ENCODE peak calls at places on chromosomes 6 and 20, in six cellular contexts. Q is GM12878, E is HCT116, N is K562, A is H1, F is WTC11. I is an unnamed sample.

GRCh38 chr6:148750826-148751225 is 4.0 kb downstream of the UST start:
- DNase-seq in Q (no peak), E (no peak), N (no peak), A (no peak), F (no peak), I (no peak)

GRCh38 chr6:15399651-15400470 is 154.0 kb downstream of the JARID2 start:
- DNase-seq in Q (no peak), E (no peak), N (peak; percentile 88), A (no peak), F (no peak), I (no peak)

GRCh38 chr6:89830385-89830809 is 717 bp downstream of the CASP8AP2 start:
- DNase-seq in Q (no peak), E (no peak), N (no peak), A (no peak), F (no peak), I (no peak)

GRCh38 chr20:61252601-61253263 is 671 bp downstream of the CDH4 start:
- DNase-seq in Q (no peak), E (no peak), N (no peak), A (peak; percentile 59), F (no peak), I (no peak)

GRCh38 chr6:35694462-35694861 is 5.7 kb upstream of the FKBP5 start:
- DNase-seq in Q (no peak), E (peak; percentile 24), N (peak; percentile 62), A (no peak), F (no peak), I (no peak)

GRCh38 chr6:13406781-13407180 is 78.4 kb upstream of the TBC1D7 start:
- DNase-seq in Q (no peak), E (peak; percentile 16), N (no peak), A (no peak), F (no peak), I (peak; percentile 78)

GRCh38 chr20:30811896-30812671 is 445.4 kb upstream of the DEFB115 start:
- DNase-seq in Q (peak; percentile 20), E (no peak), N (peak; percentile 78), A (peak; percentile 52), F (peak; percentile 75), I (no peak)

GRCh38 chr6:32624565-32624964 is 12.6 kb upstream of the HLA-DQA1 start:
- DNase-seq in Q (no peak), E (no peak), N (no peak), A (no peak), F (no peak), I (no peak)

GRCh38 chr20:11511816-11512215 is 405.9 kb upstream of the BTBD3 start:
- DNase-seq in Q (peak; percentile 5), E (no peak), N (no peak), A (no peak), F (no peak), I (no peak)

GRCh38 chr6:11621119-11621518 is 83.6 kb downstream of the TMEM170B start:
- DNase-seq in Q (no peak), E (no peak), N (no peak), A (no peak), F (no peak), I (no peak)

GRCh38 chr6:111692327-111693164 is 86.9 kb upstream of the TRAF3IP2 start:
- DNase-seq in Q (no peak), E (no peak), N (no peak), A (no peak), F (no peak), I (peak; percentile 69)

GRCh38 chr20:24632581-24632980 is 163.2 kb downstream of the SYNDIG1 start:
- DNase-seq in Q (no peak), E (no peak), N (no peak), A (peak; percentile 41), F (no peak), I (no peak)

GRCh38 chr6:158575550-158575949 is 15.7 kb downstream of the TMEM181 start:
- DNase-seq in Q (no peak), E (no peak), N (no peak), A (no peak), F (no peak), I (no peak)

GRCh38 chr6:85135376-85136094 is 314.3 kb upstream of the NT5E start:
- DNase-seq in Q (no peak), E (no peak), N (no peak), A (no peak), F (no peak), I (no peak)

GRCh38 chr20:46690219-46691111 is 1.2 kb upstream of the TP53RK start:
- DNase-seq in Q (no peak), E (no peak), N (no peak), A (no peak), F (no peak), I (no peak)

GRCh38 chr6:83309344-83309743 is 116.2 kb downstream of the RWDD2A start:
- DNase-seq in Q (no peak), E (no peak), N (no peak), A (no peak), F (no peak), I (no peak)

GRCh38 chr20:48102821-48103635 is 317.7 kb upstream of the SULF2 start:
- DNase-seq in Q (no peak), E (no peak), N (no peak), A (no peak), F (no peak), I (no peak)

GRCh38 chr6:49582529-49582928 is 32.1 kb downstream of the C6orf141 start:
- DNase-seq in Q (no peak), E (no peak), N (no peak), A (no peak), F (no peak), I (no peak)

GRCh38 chr6:54860132-54860531 is 13.6 kb downstream of the FAM83B start:
- DNase-seq in Q (no peak), E (no peak), N (no peak), A (no peak), F (no peak), I (no peak)

GRCh38 chr6:17381429-17382147 is 11.8 kb upstream of the CAP2 start:
- DNase-seq in Q (no peak), E (no peak), N (no peak), A (no peak), F (no peak), I (no peak)

GRCh38 chr6:41640436-41640835 is 2.2 kb downstream of the MDFI start:
- DNase-seq in Q (no peak), E (no peak), N (no peak), A (peak; percentile 45), F (no peak), I (no peak)

GRCh38 chr6:168275168-168275567 is 44.4 kb downstream of the DACT2 start:
- DNase-seq in Q (no peak), E (no peak), N (no peak), A (no peak), F (no peak), I (no peak)

GRCh38 chr6:140366991-140367390 is 992.5 kb upstream of the CITED2 start:
- DNase-seq in Q (no peak), E (no peak), N (no peak), A (no peak), F (no peak), I (no peak)

GRCh38 chr20:54172856-54173652 is 732 bp downstream of the CYP24A1 start:
- DNase-seq in Q (no peak), E (no peak), N (no peak), A (peak; percentile 79), F (peak; percentile 58), I (no peak)

GRCh38 chr6:23016701-23017100 is 447.3 kb downstream of the HDGFL1 start:
- DNase-seq in Q (no peak), E (no peak), N (no peak), A (no peak), F (no peak), I (no peak)

DNA sequence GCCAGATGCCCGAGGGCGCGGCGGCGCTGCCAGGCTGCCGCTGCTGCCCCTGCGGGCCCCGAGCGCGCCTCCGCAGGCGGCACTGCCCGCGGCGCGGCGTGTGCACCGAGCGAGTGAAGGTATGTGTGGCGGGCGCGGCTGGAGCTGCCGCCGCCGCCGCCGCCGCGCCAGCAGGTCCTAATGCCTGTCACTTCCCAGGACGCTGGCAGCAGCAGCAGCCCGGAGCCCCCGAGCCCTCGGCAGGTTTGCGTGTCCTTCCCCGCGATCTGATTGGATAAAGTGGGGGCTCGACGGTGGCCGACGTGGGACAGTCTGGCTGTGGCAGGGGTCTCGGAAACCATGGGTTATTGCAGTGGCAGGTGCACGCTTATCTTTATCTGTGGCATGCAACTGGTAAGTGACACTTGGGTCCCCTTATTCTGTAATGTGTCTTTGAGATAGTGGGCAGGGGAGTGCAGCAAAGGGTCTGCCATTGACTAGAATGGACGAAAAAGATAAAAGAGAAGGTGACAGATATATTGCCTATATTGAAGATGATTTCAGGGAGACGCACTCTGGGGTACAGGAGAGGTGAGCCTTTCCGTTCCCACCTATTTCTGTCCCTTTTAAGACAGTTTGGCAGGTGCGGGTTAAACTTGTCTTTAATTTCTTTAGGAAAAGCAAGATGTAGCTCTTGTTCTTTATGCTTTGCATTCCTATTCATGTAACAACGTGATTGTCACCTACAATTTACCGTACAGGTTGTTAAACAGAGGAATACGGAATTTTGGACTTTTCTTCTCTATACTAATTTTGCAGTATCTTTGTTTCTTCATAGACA is at the start of gene NKAIN2:
- DNase-seq in Q (no peak), E (no peak), N (no peak), A (peak; percentile 80), F (peak; percentile 60), I (no peak)
- TF ChIP-seq ATF3 in Q (no peak), E (no peak), N (no peak), A (no peak), F (no peak), I (no peak)

GRCh38 chr6:63307581-63308246 is 12.1 kb downstream of the LGSN start:
- DNase-seq in Q (peak; percentile 13), E (peak; percentile 47), N (no peak), A (no peak), F (no peak), I (peak; percentile 72)
- TF ChIP-seq ATF3 in Q (no peak), E (no peak), N (no peak), A (no peak), F (no peak), I (no peak)

DNA sequence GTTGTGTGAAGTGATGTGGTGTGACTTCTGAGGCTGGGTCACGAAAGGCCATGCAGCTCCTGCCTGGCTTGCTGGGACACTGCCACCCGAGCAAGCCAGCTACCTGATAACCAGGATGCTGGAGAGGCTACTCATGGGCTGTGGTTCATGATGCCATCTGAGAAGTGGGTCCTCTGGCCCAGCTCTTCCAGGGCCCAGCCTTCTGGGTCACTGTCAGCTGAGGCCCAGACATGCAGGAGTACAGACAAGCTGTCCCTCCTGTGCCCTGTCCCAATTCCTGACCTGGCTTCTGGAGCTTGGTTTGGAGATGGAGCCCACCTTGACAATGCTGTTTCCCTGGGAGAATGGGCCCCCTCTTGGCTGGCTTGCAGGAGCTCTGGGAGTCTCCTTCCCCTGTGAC is 87.0 kb downstream of the DHX35 start:
- DNase-seq in Q (no peak), E (no peak), N (no peak), A (no peak), F (no peak), I (no peak)
- TF ChIP-seq ATF3 in Q (no peak), E (no peak), N (no peak), A (no peak), F (no peak), I (no peak)

DNA sequence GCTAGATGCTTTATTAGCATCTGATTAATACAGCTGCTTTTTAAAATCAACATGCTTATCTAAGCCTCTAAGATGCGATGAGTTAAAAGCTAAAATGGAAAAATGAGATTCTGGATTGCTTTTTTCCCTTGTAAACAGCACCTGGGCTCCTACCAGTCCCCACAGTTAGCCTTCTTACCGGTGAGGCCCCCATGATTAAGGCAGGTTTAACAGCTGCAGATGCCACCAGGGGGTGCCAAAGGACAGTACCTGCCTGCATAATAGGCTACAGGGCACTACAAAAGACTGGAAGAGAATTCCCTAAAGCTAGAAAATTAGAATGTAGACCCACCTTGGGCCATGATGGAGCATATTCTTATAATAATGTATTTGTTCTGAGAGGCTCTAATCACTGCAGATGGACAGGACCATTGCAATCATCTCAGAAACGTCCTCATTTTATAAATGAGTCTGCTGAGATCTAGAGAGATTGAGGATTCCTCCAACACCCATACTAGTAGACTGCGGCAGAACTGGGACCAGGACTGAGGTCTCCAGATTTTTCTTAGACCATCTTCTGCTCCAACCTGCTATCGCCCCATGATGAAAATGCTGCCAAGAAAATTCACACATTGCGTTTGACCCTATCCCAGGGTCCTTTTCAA is 148.7 kb downstream of the RPS12 start:
- DNase-seq in Q (no peak), E (peak; percentile 62), N (peak; percentile 58), A (peak; percentile 91), F (peak; percentile 91), I (peak; percentile 79)
- TF ChIP-seq ATF3 in Q (no peak), E (no peak), N (no peak), A (no peak), F (no peak), I (peak; percentile 8)